ENCODE peak calls at places on chromosomes 2 and 18, in nine cellular contexts. I, K, N, U, D, P, R, Q and F are unnamed samples.

GRCh38 chr2:19035238-19035637 is 323.2 kb downstream of the OSR1 start:
- DNase-seq in I (no peak), K (peak; percentile 76), N (no peak), U (no peak), D (peak; percentile 73), P (peak; percentile 70), R (peak; percentile 20), Q (no peak), F (no peak)

GRCh38 chr2:96507957-96508520 is 2.9 kb upstream of the NEURL3 start:
- DNase-seq in I (peak; percentile 80), K (peak; percentile 84), N (peak; percentile 64), U (no peak), D (peak; percentile 76), P (peak; percentile 10), R (peak; percentile 78), Q (peak; percentile 80), F (peak; percentile 95)

GRCh38 chr18:75548353-75548752 is 120.8 kb upstream of the SMIM21 start:
- DNase-seq in I (no peak), K (no peak), N (no peak), U (no peak), D (no peak), P (no peak), R (no peak), Q (no peak), F (no peak)

GRCh38 chr2:317501-318424 is 29.9 kb upstream of the ALKAL2 start:
- DNase-seq in I (no peak), K (no peak), N (peak; percentile 66), U (no peak), D (no peak), P (peak; percentile 10), R (no peak), Q (no peak), F (no peak)

GRCh38 chr2:240919161-240919781 is 13.1 kb downstream of the CROCC2 start:
- DNase-seq in I (peak; percentile 11), K (peak; percentile 45), N (no peak), U (no peak), D (peak; percentile 61), P (no peak), R (peak; percentile 12), Q (peak; percentile 67), F (peak; percentile 75)

GRCh38 chr2:182186132-182186735 is 200.6 kb downstream of the PPP1R1C start:
- DNase-seq in I (no peak), K (no peak), N (peak; percentile 86), U (no peak), D (no peak), P (peak; percentile 34), R (no peak), Q (no peak), F (no peak)

GRCh38 chr2:15223887-15224286 is 337.2 kb downstream of the NBAS start:
- DNase-seq in I (no peak), K (no peak), N (peak; percentile 39), U (no peak), D (no peak), P (peak; percentile 88), R (no peak), Q (no peak), F (no peak)

GRCh38 chr2:127106457-127106997 is 427 bp downstream of the BIN1 start:
- DNase-seq in I (peak; percentile 38), K (peak; percentile 80), N (no peak), U (no peak), D (no peak), P (peak; percentile 10), R (no peak), Q (peak; percentile 72), F (peak; percentile 84)

GRCh38 chr18:11387880-11388279 is 221.5 kb upstream of the SLC35G4 start:
- DNase-seq in I (peak; percentile 37), K (no peak), N (peak; percentile 73), U (peak; percentile 10), D (peak; percentile 76), P (peak; percentile 47), R (peak; percentile 63), Q (no peak), F (no peak)

GRCh38 chr18:27967938-27968803 is 208.8 kb downstream of the CDH2 start:
- DNase-seq in I (no peak), K (no peak), N (peak; percentile 27), U (no peak), D (no peak), P (peak; percentile 13), R (no peak), Q (no peak), F (no peak)

GRCh38 chr2:28413896-28414290 is 21.2 kb downstream of the FOSL2 start:
- DNase-seq in I (no peak), K (no peak), N (no peak), U (no peak), D (no peak), P (no peak), R (no peak), Q (no peak), F (no peak)

GRCh38 chr2:163713534-163714311 is 22.1 kb downstream of the FIGN start:
- DNase-seq in I (peak; percentile 33), K (no peak), N (no peak), U (no peak), D (no peak), P (no peak), R (no peak), Q (no peak), F (no peak)

GRCh38 chr2:197204855-197205254 is 105.7 kb downstream of the ANKRD44 start:
- DNase-seq in I (no peak), K (no peak), N (no peak), U (no peak), D (no peak), P (peak; percentile 31), R (no peak), Q (no peak), F (no peak)

GRCh38 chr2:235026649-235027557 is 75.1 kb downstream of the SH3BP4 start:
- DNase-seq in I (peak; percentile 96), K (peak; percentile 64), N (peak; percentile 99), U (no peak), D (no peak), P (peak; percentile 60), R (peak; percentile 69), Q (no peak), F (no peak)

GRCh38 chr2:76448956-76449355 is 738.2 kb upstream of the GCFC2 start:
- DNase-seq in I (no peak), K (no peak), N (no peak), U (no peak), D (no peak), P (no peak), R (no peak), Q (no peak), F (no peak)

GRCh38 chr2:124485659-124486058 is 460.6 kb downstream of the CNTNAP5 start:
- DNase-seq in I (no peak), K (no peak), N (no peak), U (no peak), D (no peak), P (no peak), R (no peak), Q (no peak), F (no peak)

GRCh38 chr2:136238214-136238551 is 120.2 kb upstream of the CXCR4 start:
- DNase-seq in I (no peak), K (no peak), N (peak; percentile 26), U (no peak), D (no peak), P (no peak), R (no peak), Q (no peak), F (no peak)
- H3K27ac ChIP-seq in I (peak overlapping the region; percentile 84), K (peak overlapping the region; percentile 48), N (peak overlapping the region; percentile 39), U (peak overlapping the region; percentile 40), D (peak overlapping the region; percentile 30), P (no peak overlapping the region), R (peak overlapping the region; percentile 34), Q (no peak overlapping the region), F (peak overlapping the region; percentile 54)

GRCh38 chr2:218406949-218407703 is 7.5 kb downstream of the CTDSP1 start:
- DNase-seq in I (peak; percentile 77), K (peak; percentile 90), N (peak; percentile 27), U (no peak), D (peak; percentile 90), P (peak; percentile 37), R (peak; percentile 71), Q (peak; percentile 83), F (peak; percentile 73)

GRCh38 chr2:218404351-218405145 is 4.9 kb downstream of the CTDSP1 start:
- DNase-seq in I (no peak), K (peak; percentile 71), N (no peak), U (no peak), D (no peak), P (no peak), R (no peak), Q (no peak), F (no peak)

GRCh38 chr2:218405365-218406208 is 5.9 kb downstream of the CTDSP1 start:
- DNase-seq in I (no peak), K (peak; percentile 80), N (no peak), U (no peak), D (peak; percentile 79), P (no peak), R (no peak), Q (peak; percentile 87), F (peak; percentile 47)

GRCh38 chr2:218406209-218406948 is 6.7 kb downstream of the CTDSP1 start:
- DNase-seq in I (peak; percentile 97), K (peak; percentile 98), N (peak; percentile 96), U (peak; percentile 89), D (peak; percentile 98), P (peak; percentile 89), R (peak; percentile 98), Q (peak; percentile 97), F (peak; percentile 100)

GRCh38 chr2:218407717-218408116 is 8.0 kb downstream of the CTDSP1 start:
- DNase-seq in I (no peak), K (peak; percentile 70), N (no peak), U (no peak), D (no peak), P (no peak), R (no peak), Q (no peak), F (no peak)
- TF ChIP-seq CTCF in I (no peak), K (no peak), N (no peak), U (no peak), D (no peak), P (no peak), R (no peak), Q (no peak), F (no peak)

DNA sequence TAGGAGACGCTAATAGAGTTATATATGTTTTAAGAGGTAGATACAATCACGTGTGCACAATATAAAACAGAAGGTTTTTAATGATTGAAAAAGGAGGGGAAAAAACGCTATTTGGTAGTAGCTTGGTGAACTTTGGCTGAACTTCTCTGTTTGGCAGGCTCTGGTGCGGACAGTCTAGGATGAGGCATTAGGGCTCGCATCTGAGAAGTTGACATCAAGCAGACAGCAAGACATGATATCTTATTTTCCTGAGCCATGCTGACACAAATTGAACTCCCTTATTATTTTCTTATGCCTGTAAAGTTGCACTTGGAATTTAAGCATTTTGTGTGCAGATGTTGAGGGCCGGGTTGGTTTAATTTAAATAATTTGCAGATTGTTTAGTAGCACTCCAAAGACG is 176.6 kb downstream of the EN1 start:
- DNase-seq in I (no peak), K (no peak), N (no peak), U (no peak), D (no peak), P (peak; percentile 44), R (no peak), Q (no peak), F (no peak)
- H3K27ac ChIP-seq in I (no peak overlapping the region), K (no peak overlapping the region), N (no peak overlapping the region), U (no peak overlapping the region), D (no peak overlapping the region), P (no peak overlapping the region), R (no peak overlapping the region), Q (no peak overlapping the region), F (no peak overlapping the region)

DNA sequence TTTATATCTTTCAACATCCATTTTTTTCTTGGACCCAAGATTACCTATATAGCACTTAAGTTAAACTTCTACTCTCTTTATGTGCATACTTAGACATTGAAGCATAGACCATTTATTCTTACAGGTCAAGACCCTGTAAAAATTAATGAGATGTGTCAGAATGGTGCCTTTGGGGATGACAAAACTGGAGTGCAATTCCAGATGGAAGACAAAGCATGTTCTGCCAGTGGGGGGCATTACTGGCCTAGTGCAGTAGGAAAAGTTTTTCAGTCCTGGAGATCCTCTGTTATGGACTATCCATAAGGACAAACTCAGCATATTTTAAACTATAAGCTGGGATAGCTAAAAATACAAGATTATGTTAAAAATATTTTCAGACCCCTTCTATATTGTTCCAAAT is 57.8 kb upstream of the MMADHC start:
- DNase-seq in I (no peak), K (no peak), N (peak; percentile 50), U (no peak), D (no peak), P (peak; percentile 50), R (no peak), Q (no peak), F (no peak)
- TF ChIP-seq CTCF in I (no peak), K (no peak), N (peak; percentile 45), U (no peak), D (no peak), P (peak; percentile 56), R (no peak), Q (no peak), F (no peak)